ENCODE peak calls at places on chromosomes 5 and 9, in nine cellular contexts. O, I, K, C, E, S, T, Q and A are unnamed samples.

GRCh38 chr9:136944094-136944518 is 432 bp downstream of the FBXW5 start:
- DNase-seq in I (peak), T (peak), K (peak), S (no peak), Q (no peak), O (no peak), E (peak), C (peak), A (no peak)

GRCh38 chr5:31948006-31948405 is 226.1 kb downstream of the GOLPH3 start:
- DNase-seq in T (no peak), S (no peak), O (no peak), I (no peak), Q (no peak), C (no peak), E (no peak), K (no peak), A (no peak)

GRCh38 chr9:89501311-89501898 is 3.5 kb upstream of the SEMA4D start:
- DNase-seq in S (no peak), E (no peak), I (no peak), O (no peak), Q (no peak), C (no peak), K (no peak), T (no peak), A (no peak)

GRCh38 chr5:176944276-176944675 is 45.1 kb upstream of the HK3 start:
- DNase-seq in S (no peak), T (no peak), K (no peak), O (no peak), E (no peak), C (no peak), I (no peak), Q (no peak), A (no peak)

GRCh38 chr5:151413800-151414199 is 33.6 kb upstream of the SLC36A1 start:
- DNase-seq in S (no peak), K (no peak), T (no peak), O (no peak), I (no peak), Q (no peak), C (no peak), E (no peak), A (no peak)

GRCh38 chr9:89605181-89606048 is 603 bp downstream of the GADD45G start:
- DNase-seq in O (no peak), E (no peak), C (no peak), K (no peak), Q (peak), S (no peak), T (no peak), I (peak), A (peak)

GRCh38 chr5:52922384-52922783 is 66.8 kb upstream of the ITGA2 start:
- DNase-seq in E (no peak), S (no peak), T (peak), C (peak), O (peak), I (peak), Q (no peak), K (peak), A (no peak)

GRCh38 chr9:114799925-114800324 is 5.9 kb downstream of the TNFSF15 start:
- DNase-seq in T (no peak), O (no peak), C (no peak), K (no peak), S (no peak), Q (no peak), I (no peak), E (no peak), A (no peak)

GRCh38 chr5:86979801-86980510 is 287.7 kb upstream of the RASA1 start:
- DNase-seq in Q (no peak), E (no peak), T (peak), S (no peak), K (peak), C (peak), I (peak), O (peak), A (no peak)

GRCh38 chr9:95100071-95100627 is 217.4 kb downstream of the FANCC start:
- DNase-seq in I (no peak), O (peak), E (no peak), T (peak), S (no peak), K (peak), C (no peak), Q (no peak), A (no peak)

GRCh38 chr5:69048233-69048632 is 45.6 kb upstream of the SLC30A5 start:
- DNase-seq in Q (no peak), O (no peak), E (no peak), I (peak), C (no peak), K (peak), T (no peak), S (no peak), A (no peak)

GRCh38 chr5:17694401-17694800 is 60.1 kb downstream of the TAF11L14 start:
- DNase-seq in E (no peak), T (no peak), S (no peak), I (no peak), K (no peak), O (no peak), Q (no peak), C (no peak), A (no peak)

GRCh38 chr9:382383-382782 is 167.7 kb downstream of the DOCK8 start:
- DNase-seq in E (no peak), S (no peak), T (no peak), O (no peak), C (no peak), K (no peak), I (no peak), Q (no peak), A (no peak)

GRCh38 chr9:75238311-75238976 is 150.1 kb downstream of the OSTF1 start:
- DNase-seq in E (peak), K (peak), I (peak), T (peak), S (peak), C (peak), O (peak), Q (peak), A (peak)

GRCh38 chr9:12718482-12719026 is 25.4 kb downstream of the TYRP1 start:
- DNase-seq in C (peak), I (no peak), S (peak), O (no peak), E (no peak), Q (no peak), T (peak), K (peak), A (no peak)

GRCh38 chr9:75866273-75866871 is 24.1 kb upstream of the PCSK5 start:
- DNase-seq in E (no peak), Q (peak), K (peak), O (peak), C (peak), T (peak), I (peak), S (no peak), A (peak)

GRCh38 chr5:35129921-35130485 is 82.3 kb upstream of the AGXT2 start:
- DNase-seq in I (peak), S (no peak), E (no peak), C (peak), Q (peak), K (peak), T (no peak), O (peak), A (no peak)

GRCh38 chr5:154690488-154690887 is 64.7 kb upstream of the LARP1 start:
- DNase-seq in T (no peak), I (no peak), Q (no peak), K (no peak), S (no peak), E (no peak), C (no peak), O (no peak), A (no peak)

GRCh38 chr5:119655081-119655480 is 25.7 kb downstream of the FAM170A start:
- DNase-seq in K (peak), E (no peak), T (no peak), Q (no peak), O (no peak), S (no peak), C (peak), I (no peak), A (no peak)

GRCh38 chr9:86471501-86471900 is 117.3 kb upstream of the TUT7 start:
- DNase-seq in O (no peak), T (no peak), Q (no peak), E (no peak), C (no peak), K (no peak), S (no peak), I (no peak), A (no peak)

GRCh38 chr5:37015795-37016666 is 139.5 kb downstream of the NIPBL start:
- DNase-seq in C (peak), S (no peak), Q (no peak), K (peak), T (peak), I (peak), E (no peak), O (no peak), A (no peak)

GRCh38 chr9:2662496-2662895 is 40.9 kb downstream of the VLDLR start:
- DNase-seq in O (no peak), I (peak), C (no peak), Q (no peak), E (no peak), K (no peak), S (peak), T (peak), A (no peak)

GRCh38 chr9:80951675-80952074 is 737.7 kb downstream of the TLE1 start:
- DNase-seq in K (no peak), T (no peak), C (peak), S (no peak), Q (no peak), E (no peak), I (no peak), O (no peak), A (no peak)

GRCh38 chr9:101671567-101671966 is 66.9 kb downstream of the GRIN3A start:
- DNase-seq in T (no peak), I (no peak), K (no peak), Q (no peak), S (no peak), C (no peak), O (no peak), E (no peak), A (no peak)

GRCh38 chr9:92686954-92687353 is 17.0 kb upstream of the IPPK start:
- DNase-seq in T (no peak), K (no peak), O (no peak), E (no peak), I (no peak), C (peak), Q (no peak), S (no peak), A (no peak)

GRCh38 chr5:90553711-90554110 is 4.9 kb upstream of the ADGRV1 start:
- DNase-seq in O (no peak), S (no peak), C (no peak), K (no peak), T (no peak), Q (no peak), I (no peak), E (no peak), A (no peak)

GRCh38 chr9:92486371-92486770 is 4.1 kb upstream of the ASPN start:
- DNase-seq in T (no peak), E (no peak), I (no peak), Q (no peak), S (no peak), C (no peak), K (no peak), O (no peak), A (no peak)

GRCh38 chr5:128782446-128782845 is 182.8 kb upstream of the SLC27A6 start:
- DNase-seq in T (no peak), C (peak), Q (no peak), K (peak), O (no peak), I (peak), E (no peak), S (no peak), A (no peak)

GRCh38 chr9:83059417-83059816 is 3.5 kb downstream of the RASEF start:
- DNase-seq in K (no peak), C (no peak), T (no peak), O (no peak), I (no peak), Q (no peak), S (no peak), E (no peak), A (no peak)

GRCh38 chr9:96318921-96319560 is 17.1 kb upstream of the HSD17B3 start:
- DNase-seq in S (no peak), Q (no peak), T (no peak), I (no peak), O (no peak), C (no peak), K (no peak), E (no peak), A (no peak)

GRCh38 chr5:151264113-151264512 is 11.1 kb downstream of the GM2A start:
- DNase-seq in S (no peak), C (peak), Q (no peak), T (peak), E (no peak), O (no peak), K (peak), I (no peak), A (no peak)

GRCh38 chr9:109817846-109818472 is 38.0 kb downstream of the PALM2AKAP2 start:
- DNase-seq in O (peak), Q (peak), T (peak), E (peak), C (peak), S (peak), K (peak), I (peak), A (peak)

GRCh38 chr5:114062940-114063867 is 298.7 kb upstream of the KCNN2 start:
- DNase-seq in K (no peak), I (no peak), C (no peak), S (no peak), T (no peak), Q (no peak), O (no peak), E (no peak), A (no peak)